ENCODE peak calls at places on chromosomes 1 and 21, in ten cellular contexts. P is cardiac fibroblast; Z is A549; U is endodermal cell; J is H1; O is neural progenitor cell; X is HAP-1; F is fibroblast of pulmonary artery; H is lung; D is CD8-positive, alpha-beta T cell. R is an unnamed sample.

GRCh38 chr1:156832434-156832833 is 15.8 kb upstream of the SH2D2A start:
- DNase-seq in P (no peak), Z (no peak), U (peak; percentile 63), J (no peak), O (no peak), X (no peak), F (no peak), H (no peak), D (no peak), R (no peak)

GRCh38 chr1:206430031-206430983 is 40.0 kb upstream of the IKBKE start:
- DNase-seq in P (peak; percentile 94), Z (no peak), U (no peak), J (no peak), O (no peak), X (no peak), F (peak; percentile 91), H (no peak), D (no peak), R (no peak)

GRCh38 chr1:171220551-171221175 is 27.6 kb upstream of the FMO1 start:
- DNase-seq in P (peak; percentile 75), Z (no peak), U (peak; percentile 92), J (peak; percentile 67), O (peak; percentile 87), X (no peak), F (peak; percentile 69), H (no peak), D (no peak), R (no peak)

GRCh38 chr21:29033871-29034270 is 9.4 kb downstream of the USP16 start:
- DNase-seq in P (no peak), Z (no peak), U (no peak), J (no peak), O (no peak), X (no peak), F (no peak), H (no peak), D (no peak), R (no peak)

GRCh38 chr21:42570841-42571387 is 57.3 kb downstream of the SLC37A1 start:
- DNase-seq in P (no peak), Z (peak; percentile 7), U (peak; percentile 41), J (no peak), O (peak; percentile 91), X (no peak), F (no peak), H (no peak), D (no peak), R (peak; percentile 45)

GRCh38 chr1:96072021-96072420 is 649.6 kb upstream of the PTBP2 start:
- DNase-seq in P (no peak), Z (no peak), U (no peak), J (no peak), O (no peak), X (no peak), F (no peak), H (no peak), D (no peak), R (no peak)

GRCh38 chr1:167122568-167122967 is 28.7 kb downstream of the STYXL2 start:
- DNase-seq in P (no peak), Z (no peak), U (no peak), J (peak; percentile 41), O (no peak), X (no peak), F (no peak), H (no peak), D (no peak), R (no peak)

GRCh38 chr1:48878191-48878940 is 101.7 kb upstream of the BEND5 start:
- DNase-seq in P (peak; percentile 88), Z (peak; percentile 81), U (no peak), J (no peak), O (no peak), X (no peak), F (peak; percentile 91), H (no peak), D (no peak), R (no peak)

GRCh38 chr1:94298861-94299260 is 61.5 kb upstream of the ARHGAP29 start:
- DNase-seq in P (peak; percentile 78), Z (no peak), U (no peak), J (no peak), O (no peak), X (no peak), F (peak; percentile 77), H (no peak), D (no peak), R (no peak)

DNA sequence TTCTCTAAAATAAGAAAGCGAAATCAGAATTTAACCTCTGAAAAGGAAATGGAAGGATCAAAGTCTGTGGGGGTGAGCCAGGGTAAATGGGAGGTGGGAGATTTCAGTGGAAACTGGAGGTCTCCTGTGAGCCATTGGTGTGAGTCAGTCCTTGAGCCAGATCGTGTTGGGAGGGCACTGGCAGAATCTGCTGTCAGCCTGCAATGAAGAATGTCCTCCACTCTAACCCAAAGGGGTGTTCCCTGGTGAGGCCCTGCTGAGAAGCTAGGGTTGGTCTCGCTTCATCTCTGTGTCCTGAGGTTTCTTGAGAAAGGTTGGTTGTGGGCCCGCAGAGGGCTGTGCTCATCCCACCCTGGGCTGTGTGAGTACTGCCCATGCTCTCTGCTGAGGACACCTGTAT is 2.4 kb downstream of the QSOX1 start:
- DNase-seq in P (no peak), Z (no peak), U (no peak), J (no peak), O (no peak), X (no peak), F (peak; percentile 38), H (no peak), D (no peak), R (peak; percentile 41)
- H3K4me3 ChIP-seq in P (peak overlapping the region; percentile 11), Z (no peak overlapping the region), U (peak overlapping the region; percentile 85), J (no peak overlapping the region), O (no peak overlapping the region), X (no peak overlapping the region), F (peak overlapping the region; percentile 88), H (no peak overlapping the region), D (no peak overlapping the region), R (peak overlapping the region; percentile 14)

GRCh38 chr1:235325139-235325538 is 2.8 kb downstream of the ARID4B start:
- DNase-seq in P (no peak), Z (no peak), U (no peak), J (no peak), O (no peak), X (no peak), F (no peak), H (no peak), D (no peak), R (no peak)
- H3K4me3 ChIP-seq in P (no peak overlapping the region), Z (no peak overlapping the region), U (peak overlapping the region; percentile 97), J (no peak overlapping the region), O (peak overlapping the region; percentile 96), X (peak overlapping the region; percentile 92), F (peak overlapping the region; percentile 94), H (no peak overlapping the region), D (peak overlapping the region; percentile 30), R (no peak overlapping the region)

GRCh38 chr1:164320780-164321683 is 238.0 kb upstream of the PBX1 start:
- DNase-seq in P (peak; percentile 15), Z (no peak), U (peak; percentile 83), J (peak; percentile 61), O (peak; percentile 80), X (peak; percentile 64), F (peak; percentile 13), H (no peak), D (no peak), R (peak; percentile 23)
- H3K4me3 ChIP-seq in P (peak overlapping the region; percentile 25), Z (no peak overlapping the region), U (peak overlapping the region; percentile 74), J (peak overlapping the region; percentile 44), O (peak overlapping the region; percentile 64), X (peak overlapping the region; percentile 11), F (peak overlapping the region; percentile 34), H (peak overlapping the region; percentile 35), D (no peak overlapping the region), R (peak overlapping the region; percentile 22)

DNA sequence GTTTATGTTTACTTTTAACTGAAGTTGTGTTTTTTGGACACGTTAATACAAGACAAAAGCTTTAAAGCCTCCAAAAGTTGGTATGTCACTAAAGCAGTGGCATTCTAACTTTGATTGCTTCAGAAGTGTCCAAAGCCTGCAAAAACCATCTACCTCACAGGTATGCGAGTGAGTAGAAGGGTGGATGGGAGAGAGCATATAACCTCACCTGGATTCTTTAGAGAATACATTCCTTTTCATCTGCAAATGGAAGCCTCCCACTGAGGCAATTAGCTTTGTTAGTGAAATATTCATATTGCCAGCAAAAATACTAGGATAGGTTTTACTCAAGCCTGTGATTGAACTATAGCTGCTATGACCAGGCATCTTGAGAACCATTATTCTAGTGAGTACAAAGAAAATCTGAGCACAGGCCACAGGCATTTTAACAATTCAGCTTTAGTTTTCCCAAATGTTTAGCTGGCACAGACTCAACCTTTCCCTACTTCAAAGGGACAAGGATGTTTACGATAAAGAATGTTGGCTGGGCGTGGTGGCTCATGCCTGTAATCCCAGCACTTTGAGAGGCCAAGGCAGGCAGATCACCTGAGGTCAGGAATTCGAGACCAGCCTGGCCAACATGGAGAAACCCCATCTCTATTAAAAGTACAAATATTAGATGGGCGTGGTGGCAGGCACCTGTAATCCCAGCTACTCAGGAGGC is 39.7 kb downstream of the MAP3K21 start:
- DNase-seq in P (no peak), Z (peak; percentile 67), U (peak; percentile 70), J (peak; percentile 50), O (no peak), X (peak; percentile 31), F (peak; percentile 10), H (peak; percentile 40), D (no peak), R (peak; percentile 38)
- H3K4me3 ChIP-seq in P (no peak overlapping the region), Z (peak overlapping the region; percentile 5), U (no peak overlapping the region), J (no peak overlapping the region), O (no peak overlapping the region), X (no peak overlapping the region), F (no peak overlapping the region), H (no peak overlapping the region), D (no peak overlapping the region), R (no peak overlapping the region)

DNA sequence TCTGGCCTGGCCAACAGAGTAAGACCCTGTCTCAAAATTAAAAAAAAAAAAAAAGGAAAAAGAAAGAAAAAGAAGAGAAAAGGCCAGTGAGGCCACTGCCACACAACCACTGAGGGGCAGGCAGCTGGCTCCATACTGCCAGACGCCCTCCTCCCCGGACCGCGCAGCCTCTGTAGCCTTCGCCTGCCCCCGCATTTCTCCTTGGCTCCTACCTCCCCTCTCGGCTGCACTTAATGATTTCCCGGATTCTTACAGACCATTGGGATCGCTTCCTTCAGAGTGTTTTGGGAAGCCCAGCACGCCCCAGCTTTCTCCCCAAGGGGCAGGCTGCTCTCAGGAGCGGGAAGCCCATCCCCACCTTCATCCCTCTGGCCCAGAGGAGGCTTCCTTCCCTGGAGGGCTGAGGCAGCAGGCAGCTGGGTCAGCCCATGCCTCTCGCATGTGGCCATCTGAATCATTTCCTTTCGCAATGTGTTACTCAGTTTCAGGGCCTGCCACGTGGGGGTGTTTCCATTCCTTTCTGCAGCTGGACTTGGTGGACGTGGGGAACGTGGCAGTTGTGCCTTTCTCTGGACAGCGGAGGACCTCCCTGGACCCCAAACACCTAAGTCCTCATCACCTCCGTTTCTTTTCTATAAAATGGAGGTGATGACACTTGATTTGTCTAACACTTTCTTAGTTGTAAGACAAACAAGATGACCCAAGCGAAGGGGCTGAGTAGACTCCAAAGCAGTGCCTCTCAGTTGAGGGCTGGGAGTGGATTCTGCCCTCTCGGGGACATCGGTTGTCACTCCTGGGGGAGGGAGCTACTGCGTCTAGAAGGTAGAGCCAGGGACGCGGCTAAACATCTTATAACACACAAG is 2.3 kb downstream of the SLC2A5 start:
- DNase-seq in P (peak; percentile 96), Z (no peak), U (no peak), J (no peak), O (no peak), X (no peak), F (peak; percentile 89), H (peak; percentile 43), D (no peak), R (no peak)
- H3K4me3 ChIP-seq in P (no peak overlapping the region), Z (no peak overlapping the region), U (no peak overlapping the region), J (no peak overlapping the region), O (no peak overlapping the region), X (no peak overlapping the region), F (no peak overlapping the region), H (no peak overlapping the region), D (no peak overlapping the region), R (no peak overlapping the region)

R was measured in colonic mucosa.